ENCODE peak calls at places on chromosomes 5 and 9, in eight cellular contexts. X, O, F, A, L, T, E and D are unnamed samples.
A peak's percentile ranks its signal among the peaks of the same experiment; 100 is the strongest.

GRCh38 chr5:107704686-107705389 is 34.1 kb upstream of the EFNA5 start:
- DNase-seq in X (no peak), O (no peak), F (no peak), A (no peak), L (no peak), T (no peak), E (no peak), D (no peak)

GRCh38 chr9:88578486-88579362 is 43.7 kb downstream of the NXNL2 start:
- DNase-seq in X (peak; percentile 60), O (peak; percentile 52), F (peak; percentile 55), A (peak; percentile 87), L (peak; percentile 94), T (peak; percentile 63), E (peak; percentile 79), D (peak; percentile 55)

GRCh38 chr5:125412051-125412560 is 665.7 kb upstream of the ZNF608 start:
- DNase-seq in X (no peak), O (no peak), F (no peak), A (peak; percentile 44), L (no peak), T (no peak), E (no peak), D (no peak)

GRCh38 chr5:69217154-69217731 is 17.4 kb upstream of the CDK7 start:
- DNase-seq in X (peak; percentile 91), O (peak; percentile 32), F (no peak), A (no peak), L (no peak), T (peak; percentile 7), E (peak; percentile 97), D (no peak)

GRCh38 chr5:75612211-75612579 is 942 bp downstream of the ANKDD1B start:
- DNase-seq in X (no peak), O (no peak), F (no peak), A (peak; percentile 11), L (no peak), T (peak; percentile 8), E (no peak), D (no peak)

GRCh38 chr5:137565450-137565849 is 66.3 kb upstream of the SPOCK1 start:
- DNase-seq in X (no peak), O (no peak), F (no peak), A (no peak), L (no peak), T (no peak), E (no peak), D (no peak)

GRCh38 chr5:110726249-110727024 is at the start of gene TMEM232:
- DNase-seq in X (peak; percentile 56), O (peak; percentile 23), F (peak; percentile 74), A (peak; percentile 87), L (peak; percentile 86), T (peak; percentile 62), E (peak; percentile 49), D (peak; percentile 74)

GRCh38 chr9:97307500-97308163 is at the start of gene CCDC180:
- DNase-seq in X (no peak), O (no peak), F (no peak), A (no peak), L (peak; percentile 70), T (no peak), E (peak; percentile 27), D (no peak)

GRCh38 chr9:21795483-21795882 is 7.0 kb upstream of the MTAP start:
- DNase-seq in X (no peak), O (no peak), F (no peak), A (no peak), L (no peak), T (no peak), E (no peak), D (no peak)

GRCh38 chr9:137451976-137452760 is 7.0 kb downstream of the NSMF start:
- DNase-seq in X (no peak), O (peak; percentile 10), F (no peak), A (no peak), L (peak; percentile 81), T (no peak), E (peak; percentile 20), D (no peak)